ENCODE peak calls at places on chromosomes 13 and 19, in four cellular contexts. One of them, this sample, is unnamed.

GRCh38 chr19:58562126-58563033 is 4.0 kb upstream of the UBE2M start:
- DNase-seq in K562: no peak
- DNase-seq in H1: no peak
- DNase-seq in GM12878: no peak
- DNase-seq in this sample: no peak

GRCh38 chr19:39307822-39308530 is 11.8 kb downstream of the IFNL1 start:
- DNase-seq in K562: no peak
- DNase-seq in H1: no peak
- DNase-seq in GM12878: no peak
- DNase-seq in this sample: no peak

GRCh38 chr19:51108066-51108804 is at the start of gene CTU1:
- DNase-seq in K562: peak
- DNase-seq in H1: peak
- DNase-seq in GM12878: peak
- DNase-seq in this sample: peak

GRCh38 chr13:94093652-94094310 is 385.7 kb downstream of the DCT start:
- DNase-seq in K562: no peak
- DNase-seq in H1: no peak
- DNase-seq in GM12878: no peak
- DNase-seq in this sample: no peak

GRCh38 chr19:13843104-13843921 is 33.6 kb upstream of the NANOS3 start:
- DNase-seq in K562: no peak
- DNase-seq in H1: no peak
- DNase-seq in GM12878: no peak
- DNase-seq in this sample: no peak

GRCh38 chr13:68368922-68369321 is 1138.8 kb upstream of the PCDH9 start:
- DNase-seq in K562: no peak
- DNase-seq in H1: no peak
- DNase-seq in GM12878: no peak
- DNase-seq in this sample: no peak

GRCh38 chr19:48695743-48696352 is at the start of gene FUT2:
- DNase-seq in K562: peak
- DNase-seq in H1: no peak
- DNase-seq in GM12878: no peak
- DNase-seq in this sample: no peak

GRCh38 chr13:74259641-74260040 is 125.4 kb upstream of the KLF12 start:
- DNase-seq in K562: no peak
- DNase-seq in H1: no peak
- DNase-seq in GM12878: no peak
- DNase-seq in this sample: no peak

GRCh38 chr13:97522243-97522642 is 88.3 kb downstream of the RAP2A start:
- DNase-seq in K562: no peak
- DNase-seq in H1: no peak
- DNase-seq in GM12878: no peak
- DNase-seq in this sample: no peak

GRCh38 chr19:17553256-17553655 is 2.2 kb upstream of the COLGALT1 start:
- DNase-seq in K562: no peak
- DNase-seq in H1: no peak
- DNase-seq in GM12878: no peak
- DNase-seq in this sample: no peak

GRCh38 chr19:3178377-3178972 is at the start of gene S1PR4:
- DNase-seq in K562: no peak
- DNase-seq in H1: no peak
- DNase-seq in GM12878: no peak
- DNase-seq in this sample: no peak

GRCh38 chr13:80217614-80218456 is 123.1 kb downstream of the SPRY2 start:
- DNase-seq in K562: no peak
- DNase-seq in H1: peak
- DNase-seq in GM12878: no peak
- DNase-seq in this sample: peak

GRCh38 chr19:48121909-48122371 is 11.3 kb upstream of the PLA2G4C start:
- DNase-seq in K562: no peak
- DNase-seq in H1: no peak
- DNase-seq in GM12878: peak
- DNase-seq in this sample: no peak

GRCh38 chr19:17496337-17496997 is 15.0 kb upstream of the PGLS start:
- DNase-seq in K562: peak
- DNase-seq in H1: peak
- DNase-seq in GM12878: peak
- DNase-seq in this sample: peak

GRCh38 chr13:30872195-30872594 is 33.9 kb upstream of the MEDAG start:
- DNase-seq in K562: no peak
- DNase-seq in H1: no peak
- DNase-seq in GM12878: no peak
- DNase-seq in this sample: no peak

GRCh38 chr13:67464154-67464553 is 234.0 kb upstream of the PCDH9 start:
- DNase-seq in K562: no peak
- DNase-seq in H1: no peak
- DNase-seq in GM12878: no peak
- DNase-seq in this sample: no peak

GRCh38 chr13:29227560-29227959 is 367.9 kb downstream of the SLC7A1 start:
- DNase-seq in K562: no peak
- DNase-seq in H1: no peak
- DNase-seq in GM12878: no peak
- DNase-seq in this sample: no peak

GRCh38 chr19:49486232-49486631 is 1.2 kb upstream of the RPL13A start:
- DNase-seq in K562: no peak
- DNase-seq in H1: no peak
- DNase-seq in GM12878: no peak
- DNase-seq in this sample: no peak

GRCh38 chr19:30870861-30871260 is 478.4 kb downstream of the TSHZ3 start:
- DNase-seq in K562: no peak
- DNase-seq in H1: no peak
- DNase-seq in GM12878: no peak
- DNase-seq in this sample: no peak

GRCh38 chr19:29687244-29687896 is 22.1 kb downstream of the PLEKHF1 start:
- DNase-seq in K562: no peak
- DNase-seq in H1: no peak
- DNase-seq in GM12878: no peak
- DNase-seq in this sample: peak

GRCh38 chr19:750640-751423 is at the start of gene MISP:
- DNase-seq in K562: peak
- DNase-seq in H1: no peak
- DNase-seq in GM12878: no peak
- DNase-seq in this sample: peak

GRCh38 chr19:2574478-2574931 is 98.6 kb downstream of the GADD45B start:
- DNase-seq in K562: no peak
- DNase-seq in H1: no peak
- DNase-seq in GM12878: no peak
- DNase-seq in this sample: no peak

GRCh38 chr13:51729853-51730553 is 74.0 kb downstream of the DHRS12 start:
- DNase-seq in K562: no peak
- DNase-seq in H1: no peak
- DNase-seq in GM12878: no peak
- DNase-seq in this sample: no peak

GRCh38 chr19:49168421-49168820 is 10.8 kb downstream of the TRPM4 start:
- DNase-seq in K562: peak
- DNase-seq in H1: no peak
- DNase-seq in GM12878: no peak
- DNase-seq in this sample: no peak

GRCh38 chr19:19488875-19489690 is 26.3 kb downstream of the TSSK6 start:
- DNase-seq in K562: peak
- DNase-seq in H1: peak
- DNase-seq in GM12878: peak
- DNase-seq in this sample: peak

GRCh38 chr13:81565849-81566248 is 1224.9 kb upstream of the SPRY2 start:
- DNase-seq in K562: no peak
- DNase-seq in H1: no peak
- DNase-seq in GM12878: no peak
- DNase-seq in this sample: no peak

GRCh38 chr13:81562598-81562997 is 1221.7 kb upstream of the SPRY2 start:
- DNase-seq in K562: no peak
- DNase-seq in H1: no peak
- DNase-seq in GM12878: no peak
- DNase-seq in this sample: no peak
- TF ChIP-seq CHD2 in K562: no peak
- TF ChIP-seq CHD2 in H1: no peak
- TF ChIP-seq CHD2 in GM12878: no peak
- TF ChIP-seq CHD2 in this sample: no peak

DNA sequence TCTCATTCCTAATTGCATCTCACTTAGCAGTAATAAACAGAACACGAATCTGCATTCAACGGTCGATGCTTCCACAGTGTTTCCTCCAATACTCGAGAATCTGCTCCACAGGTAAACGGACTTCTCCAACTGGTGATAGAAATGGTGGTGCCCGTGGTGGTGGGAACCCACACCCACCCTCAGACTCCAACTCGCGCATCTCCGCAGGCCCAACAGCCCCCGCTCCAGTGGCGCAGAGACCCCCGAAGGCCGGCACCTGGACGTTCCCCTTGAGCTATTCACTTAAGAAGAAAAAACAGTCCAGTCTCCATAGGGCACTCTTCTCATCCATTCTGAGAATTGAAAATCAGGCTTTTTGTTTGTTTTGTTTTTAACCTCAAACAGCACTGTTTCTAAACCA is 13.8 kb upstream of the RASA3 start:
- DNase-seq in K562: no peak
- DNase-seq in H1: no peak
- DNase-seq in GM12878: no peak
- DNase-seq in this sample: no peak
- TF ChIP-seq CHD2 in K562: no peak
- TF ChIP-seq CHD2 in H1: no peak
- TF ChIP-seq CHD2 in GM12878: no peak
- TF ChIP-seq CHD2 in this sample: no peak

DNA sequence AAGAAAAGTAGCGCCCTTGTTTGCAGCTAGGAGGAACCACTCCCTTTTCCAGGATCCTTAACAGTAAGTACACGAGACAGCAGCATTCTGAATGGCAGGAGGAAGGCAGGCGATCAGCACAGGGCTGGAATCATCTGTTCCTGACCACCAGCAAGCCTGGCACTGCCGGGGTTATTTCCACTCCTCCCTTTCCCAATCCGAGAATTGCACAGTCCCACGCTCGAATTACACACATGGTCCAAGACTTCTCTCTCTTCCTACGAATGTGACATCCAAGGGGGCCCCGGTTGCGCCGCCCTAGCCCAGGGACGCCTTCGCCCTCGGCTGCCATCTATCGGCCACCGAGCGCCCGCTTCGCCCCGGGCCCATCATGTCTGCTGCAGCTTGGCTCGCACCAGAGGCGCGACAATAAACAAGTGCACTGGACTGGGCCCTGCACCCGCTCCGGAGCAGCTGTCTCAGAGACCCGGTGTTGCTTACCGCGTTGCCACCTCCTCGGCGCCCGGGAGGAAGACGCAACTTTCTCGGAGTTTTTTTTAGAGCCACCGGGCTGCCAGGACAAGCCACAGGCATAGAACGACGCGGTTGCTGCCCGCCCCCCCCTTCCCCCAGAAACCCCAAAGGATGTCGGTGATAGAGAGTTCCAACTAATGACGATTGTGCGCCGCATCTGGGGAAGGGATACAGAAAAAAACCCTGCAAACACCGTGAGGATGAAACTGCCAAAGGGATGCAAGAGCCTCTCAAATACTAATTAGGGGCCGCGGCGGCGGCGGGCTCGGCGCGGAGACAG is at the start of gene SLITRK5:
- DNase-seq in K562: no peak
- DNase-seq in H1: no peak
- DNase-seq in GM12878: no peak
- DNase-seq in this sample: peak
- TF ChIP-seq CHD2 in K562: no peak
- TF ChIP-seq CHD2 in H1: no peak
- TF ChIP-seq CHD2 in GM12878: no peak
- TF ChIP-seq CHD2 in this sample: no peak

DNA sequence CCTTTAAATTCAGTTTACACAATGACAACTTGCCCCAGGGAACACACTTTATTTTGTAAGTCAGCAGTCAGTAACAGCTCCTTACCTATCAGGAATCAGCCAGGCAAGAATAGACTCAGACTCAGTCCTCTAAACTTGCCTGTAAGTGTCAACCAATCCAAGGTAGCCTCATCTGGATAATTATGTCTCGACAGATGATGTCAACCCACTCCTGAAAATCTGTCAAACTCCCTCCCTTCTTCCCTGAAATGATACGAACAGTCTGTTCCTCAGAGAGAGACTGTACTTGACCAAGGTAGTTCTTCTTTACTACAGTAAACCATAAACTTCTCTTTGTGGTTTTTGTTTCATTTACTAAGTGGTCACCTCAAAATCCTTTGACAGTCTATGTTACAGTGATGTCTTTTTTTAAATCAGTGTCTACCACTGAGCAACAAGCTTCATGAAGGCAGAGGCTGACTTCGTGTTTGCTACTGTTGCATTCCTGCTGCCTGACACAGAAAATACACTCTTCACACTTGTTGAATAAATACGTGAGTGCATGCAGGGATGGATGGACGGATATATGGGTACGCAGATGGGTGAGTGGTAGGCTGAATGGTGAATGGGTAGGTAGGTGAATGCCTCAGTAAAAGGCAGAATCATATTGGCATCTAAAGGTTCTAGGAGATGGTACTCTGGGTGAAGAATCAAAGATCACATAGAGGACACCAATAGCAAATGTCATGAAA is 17.5 kb upstream of the FREM2 start:
- DNase-seq in K562: no peak
- DNase-seq in H1: no peak
- DNase-seq in GM12878: no peak
- DNase-seq in this sample: no peak
- TF ChIP-seq CHD2 in K562: no peak
- TF ChIP-seq CHD2 in H1: no peak
- TF ChIP-seq CHD2 in GM12878: no peak
- TF ChIP-seq CHD2 in this sample: no peak

GRCh38 chr13:26184791-26185250 is 37.3 kb downstream of the RNF6 start:
- DNase-seq in K562: peak
- DNase-seq in H1: no peak
- DNase-seq in GM12878: peak
- DNase-seq in this sample: peak
- TF ChIP-seq CHD2 in K562: no peak
- TF ChIP-seq CHD2 in H1: no peak
- TF ChIP-seq CHD2 in GM12878: no peak
- TF ChIP-seq CHD2 in this sample: no peak

DNA sequence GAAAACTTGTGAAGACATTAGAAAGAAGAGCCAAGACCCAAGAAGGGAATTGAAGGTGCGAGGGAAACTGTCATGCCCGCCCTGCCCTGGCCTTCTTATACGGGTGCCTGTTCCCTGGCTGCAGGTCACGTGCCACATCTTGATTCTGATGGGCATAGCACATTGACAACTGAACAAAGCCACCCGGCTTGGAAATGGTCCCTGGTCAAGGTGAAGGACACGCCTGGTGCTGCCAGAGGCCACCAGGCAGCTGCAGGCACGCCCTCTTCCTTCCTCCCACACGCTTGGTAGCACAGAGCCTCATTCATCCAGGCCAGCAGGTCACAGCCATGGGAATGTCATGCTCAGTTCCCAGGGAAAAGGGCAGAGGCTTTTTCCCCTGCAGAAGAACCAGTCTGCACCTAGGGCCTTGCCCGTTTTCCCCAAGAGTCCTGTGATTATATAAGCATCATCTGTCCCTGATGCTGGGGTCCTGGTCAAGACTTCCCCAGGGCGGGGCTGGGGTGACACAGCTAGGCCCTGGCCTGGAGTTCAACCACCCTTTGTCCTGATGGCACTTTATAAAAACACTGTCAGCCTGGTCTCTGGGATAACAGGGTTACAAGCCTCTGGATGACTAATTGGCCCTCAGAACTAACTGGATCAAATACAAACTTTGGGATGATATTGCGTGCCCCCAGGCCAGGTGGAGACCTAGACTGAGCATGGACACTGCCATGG is 56.0 kb downstream of the CDADC1 start:
- DNase-seq in K562: no peak
- DNase-seq in H1: no peak
- DNase-seq in GM12878: no peak
- DNase-seq in this sample: no peak
- TF ChIP-seq CHD2 in K562: no peak
- TF ChIP-seq CHD2 in H1: no peak
- TF ChIP-seq CHD2 in GM12878: no peak
- TF ChIP-seq CHD2 in this sample: no peak

This sample was measured in A549.